ENCODE peak calls at places on chromosome 16, in six cellular contexts. Q is body of pancreas; K is CD8-positive, alpha-beta T cell; T is cardiac muscle cell; B is endodermal cell; E is adrenal gland. W is an unnamed sample.
A peak's percentile ranks its signal among the peaks of the same experiment; 100 is the strongest.

GRCh38 chr16:22347100-22347820 is 27.2 kb downstream of the CDR2 start:
- DNase-seq in E (no peak), K (no peak), B (no peak), Q (no peak), T (no peak), W (no peak)

GRCh38 chr16:48126801-48127644 is 28.8 kb downstream of the ABCC12 start:
- DNase-seq in K (no peak), B (peak; percentile 58), E (no peak), Q (peak; percentile 66), T (peak; percentile 5), W (no peak)

GRCh38 chr16:10692470-10692869 is 2.3 kb downstream of the TEKT5 start:
- DNase-seq in K (no peak), Q (no peak), B (no peak), T (no peak), E (no peak), W (no peak)

GRCh38 chr16:65229191-65229662 is 107.4 kb upstream of the CDH11 start:
- DNase-seq in E (no peak), Q (no peak), B (no peak), K (no peak), T (no peak), W (no peak)

GRCh38 chr16:50473375-50473945 is 74.7 kb upstream of the NKD1 start:
- DNase-seq in Q (no peak), T (no peak), B (no peak), E (no peak), K (no peak), W (no peak)

GRCh38 chr16:46901709-46902108 is 17.5 kb downstream of the GPT2 start:
- DNase-seq in T (no peak), B (no peak), E (no peak), K (no peak), Q (no peak), W (no peak)

GRCh38 chr16:77063617-77064016 is 127.4 kb upstream of the MON1B start:
- DNase-seq in B (no peak), T (no peak), E (no peak), K (no peak), Q (no peak), W (peak; percentile 31)

GRCh38 chr16:3173892-3174617 is 13.9 kb upstream of the OR1F1 start:
- DNase-seq in T (peak; percentile 35), E (no peak), K (no peak), Q (no peak), B (peak; percentile 95), W (peak; percentile 89)

GRCh38 chr16:69535123-69536050 is 30.4 kb upstream of the NFAT5 start:
- DNase-seq in Q (no peak), E (no peak), T (no peak), B (peak; percentile 56), K (no peak), W (no peak)

GRCh38 chr16:5487728-5488127 is 390.1 kb upstream of the EEF2KMT start:
- DNase-seq in B (no peak), T (no peak), K (no peak), E (no peak), Q (no peak), W (no peak)

GRCh38 chr16:78676351-78676750 is 576.9 kb downstream of the WWOX start:
- DNase-seq in B (peak; percentile 3), E (no peak), T (no peak), Q (no peak), K (no peak), W (no peak)

GRCh38 chr16:85554114-85554790 is 58.9 kb upstream of the GSE1 start:
- DNase-seq in E (peak; percentile 75), Q (peak; percentile 82), T (peak; percentile 70), B (peak; percentile 78), K (peak; percentile 80), W (peak; percentile 78)

GRCh38 chr16:5510819-5511370 is 413.3 kb upstream of the EEF2KMT start:
- DNase-seq in E (no peak), K (no peak), B (peak; percentile 55), Q (no peak), T (no peak), W (no peak)

GRCh38 chr16:49546735-49547134 is 173.1 kb downstream of the C16orf78 start:
- DNase-seq in T (no peak), Q (no peak), K (no peak), B (no peak), E (no peak), W (no peak)

GRCh38 chr16:66188786-66189725 is 177.4 kb upstream of the CDH5 start:
- DNase-seq in E (no peak), T (no peak), Q (peak; percentile 13), B (peak; percentile 29), K (no peak), W (no peak)

GRCh38 chr16:14538604-14539003 is 91.5 kb downstream of the PARN start:
- DNase-seq in B (no peak), K (no peak), T (no peak), Q (no peak), E (no peak), W (no peak)

GRCh38 chr16:60655514-60656153 is 1380.6 kb downstream of the CDH8 start:
- DNase-seq in T (no peak), E (no peak), Q (no peak), B (no peak), K (no peak), W (no peak)

GRCh38 chr16:19316846-19317245 is 31.3 kb downstream of the CLEC19A start:
- DNase-seq in E (no peak), K (no peak), B (no peak), Q (no peak), T (no peak), W (no peak)

GRCh38 chr16:9050102-9050830 is 41.2 kb upstream of the HAPSTR1 start:
- DNase-seq in Q (no peak), T (peak; percentile 11), B (peak; percentile 94), E (no peak), K (no peak), W (peak; percentile 63)

GRCh38 chr16:85570213-85570734 is 42.8 kb upstream of the GSE1 start:
- DNase-seq in K (peak; percentile 35), Q (no peak), T (no peak), B (no peak), E (no peak), W (no peak)

GRCh38 chr16:80056334-80056733 is 455.8 kb upstream of the MAF start:
- DNase-seq in E (no peak), B (no peak), K (no peak), Q (no peak), T (no peak), W (no peak)

GRCh38 chr16:85187002-85187401 is 74.7 kb upstream of the CIBAR2 start:
- DNase-seq in B (no peak), Q (no peak), K (peak; percentile 1), E (peak; percentile 89), T (peak; percentile 65), W (no peak)

GRCh38 chr16:70809392-70810060 is 8.6 kb upstream of the VAC14 start:
- DNase-seq in B (peak; percentile 28), E (peak; percentile 33), T (no peak), K (no peak), Q (no peak), W (no peak)

GRCh38 chr16:84821728-84822676 is 2.2 kb downstream of the CRISPLD2 start:
- DNase-seq in E (no peak), B (no peak), Q (peak; percentile 33), T (no peak), K (no peak), W (no peak)

GRCh38 chr16:19898166-19898565 is 13.5 kb upstream of the GPRC5B start:
- DNase-seq in E (no peak), T (no peak), B (no peak), Q (no peak), K (no peak), W (no peak)

GRCh38 chr16:1174477-1175357 is 21.8 kb downstream of the CACNA1H start:
- DNase-seq in E (no peak), K (no peak), Q (peak; percentile 66), T (no peak), B (no peak), W (no peak)
- H3K27me3 ChIP-seq in E (no peaks in the 10 kb centered on the region), K (no peaks in the 10 kb centered on the region), Q (no peaks in the 10 kb centered on the region), T (no peaks in the 10 kb centered on the region), B (no peaks in the 10 kb centered on the region), W (no peaks in the 10 kb centered on the region)

GRCh38 chr16:17469011-17469741 is 1.6 kb downstream of the XYLT1 start:
- DNase-seq in E (no peak), K (no peak), B (peak; percentile 66), T (no peak), Q (no peak), W (no peak)
- H3K4me3 ChIP-seq in E (peak overlapping the region; percentile 67), K (peak overlapping the region; percentile 70), B (peak overlapping the region; percentile 83), T (peak overlapping the region; percentile 96), Q (no peak overlapping the region), W (no peak overlapping the region)

GRCh38 chr16:26051078-26051477 is 359.3 kb downstream of the HS3ST4 start:
- DNase-seq in Q (no peak), E (no peak), K (no peak), B (peak; percentile 84), T (no peak), W (no peak)

GRCh38 chr16:26050489-26050888 is 358.7 kb downstream of the HS3ST4 start:
- DNase-seq in K (no peak), Q (no peak), B (peak; percentile 59), T (peak; percentile 28), E (no peak), W (no peak)

GRCh38 chr16:26058326-26058725 is 366.6 kb downstream of the HS3ST4 start:
- DNase-seq in Q (no peak), B (peak; percentile 73), E (no peak), K (no peak), T (no peak), W (no peak)

GRCh38 chr16:26053889-26054288 is 362.1 kb downstream of the HS3ST4 start:
- DNase-seq in E (no peak), K (no peak), B (no peak), Q (no peak), T (no peak), W (no peak)
- H3K9me3 ChIP-seq in E (no peaks in the 10 kb centered on the region), K (no peaks in the 10 kb centered on the region), B (no peaks in the 10 kb centered on the region), Q (no peaks in the 10 kb centered on the region), T (no peaks in the 10 kb centered on the region), W (no peaks in the 10 kb centered on the region)

DNA sequence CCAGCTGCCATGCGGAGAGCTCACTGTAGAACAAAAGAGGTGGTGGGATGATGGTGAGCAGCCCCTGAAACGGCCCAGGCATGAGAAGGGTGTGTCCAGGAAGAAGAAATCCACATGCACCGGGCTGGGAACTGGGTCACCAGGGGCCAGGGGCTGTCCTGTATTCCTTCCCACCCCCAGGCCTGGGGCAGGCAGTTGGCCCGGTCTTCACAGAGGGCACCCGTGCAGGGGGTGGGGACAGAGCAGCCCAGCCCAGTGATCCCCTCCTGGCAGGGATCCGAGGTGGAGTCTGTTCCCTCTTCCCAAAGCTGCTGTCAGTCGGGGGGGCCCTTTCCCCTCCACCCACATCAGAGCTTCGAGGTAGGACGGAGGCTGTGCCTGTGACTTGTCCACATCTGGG is 9.2 kb downstream of the HS3ST6 start:
- DNase-seq in B (no peak), E (no peak), K (no peak), T (no peak), Q (no peak), W (no peak)
- H3K27me3 ChIP-seq in B (peaks cover 5% of the 10 kb centered on the region), E (peaks cover 10% of the 10 kb centered on the region), K (no peaks in the 10 kb centered on the region), T (peaks cover under 1% of the 10 kb centered on the region), Q (no peaks in the 10 kb centered on the region), W (no peaks in the 10 kb centered on the region)

GRCh38 chr16:31456988-31457360 is 2.3 kb upstream of the ARMC5 start:
- DNase-seq in B (no peak), T (no peak), E (no peak), Q (no peak), K (no peak), W (no peak)
- H3K4me3 ChIP-seq in B (peak overlapping the region; percentile 89), T (no peak overlapping the region), E (peak overlapping the region; percentile 90), Q (no peak overlapping the region), K (no peak overlapping the region), W (no peak overlapping the region)

GRCh38 chr16:31674686-31675085 is 147.0 kb downstream of the AHSP start:
- DNase-seq in B (no peak), Q (no peak), E (no peak), K (no peak), T (no peak), W (no peak)
- H3K9me3 ChIP-seq in B (peaks cover 42% of the 10 kb centered on the region), Q (no peaks in the 10 kb centered on the region), E (no peaks in the 10 kb centered on the region), K (peaks cover 5% of the 10 kb centered on the region), T (no peaks in the 10 kb centered on the region), W (no peaks in the 10 kb centered on the region)

GRCh38 chr16:30033270-30033669 is 2.2 kb upstream of the TLCD3B start:
- DNase-seq in E (no peak), B (no peak), K (no peak), Q (no peak), T (no peak), W (no peak)
- H3K27me3 ChIP-seq in E (peaks cover 19% of the 10 kb centered on the region), B (peaks cover 42% of the 10 kb centered on the region), K (peaks cover 15% of the 10 kb centered on the region), Q (peaks cover 21% of the 10 kb centered on the region), T (peaks cover 52% of the 10 kb centered on the region), W (peaks cover 31% of the 10 kb centered on the region)